ENCODE peak calls at places on chromosomes 5 and 9, in ten cellular contexts. U is upper lobe of right lung, M is AG04450, A is esophagus squamous epithelium, Z is PC-3, C is fibroblast of mammary gland, G is A549, O is pancreas, Q is dorsolateral prefrontal cortex, B is Caco-2. X is an unnamed sample.

GRCh38 chr5:133343196-133343595 is 269.1 kb downstream of the FSTL4 start:
- DNase-seq in Z (no peak), A (no peak), O (no peak), M (no peak), B (no peak), Q (no peak), C (no peak), G (no peak), U (no peak), X (no peak)

GRCh38 chr5:176638437-176638836 is 8.0 kb downstream of the EIF4E1B start:
- DNase-seq in U (no peak), Q (no peak), B (no peak), C (no peak), M (no peak), Z (no peak), O (no peak), A (no peak), G (no peak), X (no peak)

GRCh38 chr9:81964216-81965171 is 21.2 kb downstream of the SPATA31D3 start:
- DNase-seq in A (no peak), M (peak; percentile 2), U (no peak), B (no peak), O (no peak), Q (no peak), Z (no peak), C (peak; percentile 90), G (no peak), X (no peak)

GRCh38 chr9:95772320-95773060 is 103.0 kb upstream of the ERCC6L2 start:
- DNase-seq in G (no peak), A (no peak), B (no peak), O (no peak), Q (no peak), M (no peak), C (peak; percentile 56), U (no peak), Z (peak; percentile 17), X (no peak)

GRCh38 chr5:53114988-53115387 is 5.4 kb upstream of the MOCS2 start:
- DNase-seq in G (no peak), B (no peak), C (peak; percentile 46), U (no peak), Q (no peak), A (no peak), O (no peak), M (no peak), Z (peak; percentile 45), X (no peak)

GRCh38 chr5:136016945-136017530 is 11.8 kb upstream of the TGFBI start:
- DNase-seq in B (no peak), Z (peak; percentile 96), O (no peak), G (peak; percentile 73), C (peak; percentile 96), Q (no peak), U (no peak), A (no peak), M (no peak), X (peak; percentile 96)

GRCh38 chr9:93292288-93292615 is 108.3 kb downstream of the WNK2 start:
- DNase-seq in M (no peak), C (no peak), G (no peak), O (no peak), Z (no peak), Q (peak; percentile 31), B (no peak), A (no peak), U (no peak), X (no peak)

GRCh38 chr5:3595102-3595961 is at the start of gene IRX1:
- DNase-seq in B (no peak), C (peak; percentile 40), A (no peak), Z (no peak), O (peak; percentile 60), U (peak; percentile 82), G (no peak), Q (no peak), M (no peak), X (no peak)

GRCh38 chr9:12718482-12719026 is 25.4 kb downstream of the TYRP1 start:
- DNase-seq in O (no peak), Q (peak; percentile 60), B (no peak), U (no peak), A (no peak), Z (peak; percentile 23), G (no peak), C (no peak), M (no peak), X (no peak)

GRCh38 chr5:87113848-87114247 is 153.8 kb upstream of the RASA1 start:
- DNase-seq in M (peak; percentile 44), A (no peak), Z (peak; percentile 89), O (no peak), Q (no peak), U (no peak), B (no peak), G (no peak), C (peak; percentile 79), X (no peak)

GRCh38 chr9:107214915-107215314 is 68.2 kb upstream of the RAD23B start:
- DNase-seq in G (no peak), Q (no peak), B (no peak), Z (peak; percentile 33), M (no peak), U (no peak), O (no peak), C (no peak), A (no peak), X (no peak)

GRCh38 chr9:3758816-3759576 is 233.2 kb upstream of the RFX3 start:
- DNase-seq in U (no peak), Q (no peak), Z (no peak), B (no peak), M (no peak), A (no peak), O (no peak), G (no peak), C (no peak), X (no peak)

GRCh38 chr9:4011062-4011461 is 288.8 kb downstream of the GLIS3 start:
- DNase-seq in B (no peak), C (no peak), G (no peak), Q (no peak), U (no peak), A (no peak), O (no peak), M (no peak), Z (no peak), X (no peak)

GRCh38 chr9:128231638-128232568 is 28.7 kb downstream of the DNM1 start:
- DNase-seq in G (no peak), A (no peak), O (no peak), M (no peak), U (peak; percentile 39), C (peak; percentile 40), B (no peak), Z (no peak), Q (no peak), X (no peak)
- H3K4me3 ChIP-seq in G (no peak overlapping the region), A (no peak overlapping the region), O (no peak overlapping the region), M (no peak overlapping the region), U (no peak overlapping the region), C (no peak overlapping the region), B (no peak overlapping the region), Z (no peak overlapping the region), Q (no peak overlapping the region), X (no peak overlapping the region)

DNA sequence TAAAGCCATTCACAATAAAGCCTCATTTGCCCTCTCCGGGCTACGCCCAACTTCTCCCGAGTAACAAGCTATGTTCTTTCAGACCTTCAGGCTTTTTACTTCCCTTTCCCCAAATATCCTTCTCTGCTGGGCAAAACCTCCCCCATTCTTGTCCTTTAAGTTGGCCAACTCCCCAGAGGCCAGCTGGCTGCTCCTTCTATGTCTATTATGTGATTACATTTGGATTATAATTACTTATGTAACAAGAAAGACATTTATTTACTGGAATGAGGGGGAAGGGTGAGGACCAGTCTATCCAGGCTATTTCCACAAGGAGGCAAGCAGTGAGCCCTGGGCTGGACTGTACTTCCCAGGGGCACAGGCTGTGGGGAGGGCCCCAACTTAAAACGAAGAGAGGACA is 84.6 kb downstream of the GNAQ start:
- DNase-seq in A (no peak), O (no peak), M (no peak), U (no peak), Q (no peak), C (no peak), Z (peak; percentile 5), B (no peak), G (no peak), X (no peak)
- TF ChIP-seq CTCF in A (no peak), O (no peak), M (no peak), U (no peak), Q (no peak), C (no peak), Z (no peak), B (no peak), G (no peak), X (peak; percentile 5)

GRCh38 chr5:37249820-37250175 is 622 bp upstream of the CPLANE1 start:
- DNase-seq in M (no peak), A (no peak), Q (no peak), O (no peak), Z (no peak), C (no peak), G (no peak), U (no peak), B (no peak), X (no peak)
- H3K4me3 ChIP-seq in M (peak overlapping the region; percentile 79), A (peak overlapping the region; percentile 89), Q (peak overlapping the region; percentile 84), O (peak overlapping the region; percentile 74), Z (peak overlapping the region; percentile 78), C (peak overlapping the region; percentile 80), G (peak overlapping the region; percentile 62), U (peak overlapping the region; percentile 74), B (peak overlapping the region; percentile 81), X (peak overlapping the region; percentile 72)

DNA sequence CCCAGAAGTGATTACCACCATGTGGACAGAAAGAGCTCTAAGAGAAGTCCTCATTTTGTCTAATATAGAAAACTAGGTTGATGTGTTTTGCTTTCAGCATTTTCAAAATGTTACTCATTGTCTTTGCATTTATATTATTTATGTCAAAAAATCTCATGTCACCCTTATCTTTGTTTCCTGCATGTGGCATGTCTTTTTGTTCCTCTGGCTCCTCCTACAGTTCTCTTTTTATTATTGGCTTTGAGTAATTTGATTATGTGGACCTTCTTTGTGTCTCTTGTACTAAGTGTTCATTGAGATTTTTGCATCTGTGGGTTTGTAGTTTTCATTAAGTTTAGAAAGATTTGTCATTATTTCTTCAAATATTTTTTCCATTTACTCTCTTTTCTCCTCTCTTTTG is 58.8 kb downstream of the GNG10 start:
- DNase-seq in G (no peak), Z (no peak), U (no peak), A (no peak), B (no peak), Q (no peak), M (no peak), O (no peak), C (peak; percentile 3), X (no peak)
- TF ChIP-seq CTCF in G (no peak), Z (peak; percentile 33), U (peak; percentile 14), A (no peak), B (no peak), Q (no peak), M (no peak), O (no peak), C (peak; percentile 9), X (no peak)

X was measured in epithelial cell of proximal tubule.